ENCODE peak calls at places on chromosomes 6 and 20, in four cellular contexts. One of them, this sample, is unnamed. For H3K4me1, the result is how much of the 10 kb centered on the place peaks cover.

GRCh38 chr6:34468378-34468892 is 2.6 kb downstream of the PACSIN1 start:
- DNase-seq in GM23338: no peak
- DNase-seq in A549: no peak
- DNase-seq in hepatocyte: no peak
- DNase-seq in this sample: no peak

GRCh38 chr6:130937942-130938604 is 110.9 kb downstream of the SMLR1 start:
- DNase-seq in hepatocyte: no peak
- DNase-seq in A549: no peak
- DNase-seq in GM23338: no peak
- DNase-seq in this sample: no peak

GRCh38 chr6:68317366-68317765 is 317.7 kb upstream of the ADGRB3 start:
- DNase-seq in A549: no peak
- DNase-seq in hepatocyte: no peak
- DNase-seq in GM23338: no peak
- DNase-seq in this sample: no peak

GRCh38 chr20:58064411-58065010 is 163.9 kb downstream of the ANKRD60 start:
- DNase-seq in GM23338: no peak
- DNase-seq in hepatocyte: no peak
- DNase-seq in A549: no peak
- DNase-seq in this sample: no peak

GRCh38 chr20:59131541-59132285 is 31.9 kb upstream of the ZNF831 start:
- DNase-seq in GM23338: no peak
- DNase-seq in hepatocyte: no peak
- DNase-seq in A549: no peak
- DNase-seq in this sample: no peak

GRCh38 chr20:32663704-32664351 is 9.9 kb downstream of the C20orf203 start:
- DNase-seq in hepatocyte: no peak
- DNase-seq in GM23338: no peak
- DNase-seq in A549: no peak
- DNase-seq in this sample: no peak

GRCh38 chr6:109527989-109528388 is 45.0 kb upstream of the ZBTB24 start:
- DNase-seq in GM23338: peak
- DNase-seq in A549: peak
- DNase-seq in hepatocyte: no peak
- DNase-seq in this sample: no peak

GRCh38 chr20:50331469-50332251 is 141.0 kb downstream of the CEBPB start:
- DNase-seq in GM23338: no peak
- DNase-seq in A549: no peak
- DNase-seq in hepatocyte: no peak
- DNase-seq in this sample: no peak

GRCh38 chr20:33148040-33148439 is 19.9 kb upstream of the BPIFA2 start:
- DNase-seq in hepatocyte: no peak
- DNase-seq in A549: no peak
- DNase-seq in GM23338: no peak
- DNase-seq in this sample: no peak

GRCh38 chr6:111573118-111573883 is 32.4 kb downstream of the TRAF3IP2 start:
- DNase-seq in hepatocyte: peak
- DNase-seq in GM23338: no peak
- DNase-seq in A549: no peak
- DNase-seq in this sample: no peak

GRCh38 chr20:63843222-63843621 is 12.2 kb upstream of the ZBTB46 start:
- DNase-seq in GM23338: no peak
- DNase-seq in hepatocyte: no peak
- DNase-seq in A549: no peak
- DNase-seq in this sample: no peak

GRCh38 chr6:62283828-62284411 is 2.1 kb downstream of the KHDRBS2 start:
- DNase-seq in GM23338: peak
- DNase-seq in hepatocyte: peak
- DNase-seq in A549: peak
- DNase-seq in this sample: no peak

GRCh38 chr20:63416109-63416430 is 54.9 kb upstream of the CHRNA4 start:
- DNase-seq in GM23338: no peak
- DNase-seq in A549: no peak
- DNase-seq in hepatocyte: no peak
- DNase-seq in this sample: no peak

GRCh38 chr6:38239719-38240451 is 399.8 kb downstream of the BTBD9 start:
- DNase-seq in GM23338: no peak
- DNase-seq in hepatocyte: no peak
- DNase-seq in A549: no peak
- DNase-seq in this sample: no peak

GRCh38 chr20:43963872-43964791 is 49.5 kb downstream of the TOX2 start:
- DNase-seq in GM23338: no peak
- DNase-seq in hepatocyte: no peak
- DNase-seq in A549: no peak
- DNase-seq in this sample: no peak

GRCh38 chr20:63858393-63859165 is 2.7 kb upstream of the ABHD16B start:
- DNase-seq in hepatocyte: no peak
- DNase-seq in A549: no peak
- DNase-seq in GM23338: peak
- DNase-seq in this sample: no peak

GRCh38 chr20:61949714-61950630 is 115.7 kb downstream of the TAF4 start:
- DNase-seq in A549: no peak
- DNase-seq in hepatocyte: no peak
- DNase-seq in GM23338: no peak
- DNase-seq in this sample: no peak

GRCh38 chr6:71406871-71407860 is 118.6 kb downstream of the OGFRL1 start:
- DNase-seq in A549: no peak
- DNase-seq in GM23338: peak
- DNase-seq in hepatocyte: no peak
- DNase-seq in this sample: no peak

GRCh38 chr20:14785065-14785743 is 447.8 kb upstream of the FLRT3 start:
- DNase-seq in hepatocyte: no peak
- DNase-seq in GM23338: no peak
- DNase-seq in A549: no peak
- DNase-seq in this sample: no peak

GRCh38 chr6:37569999-37570776 is 70.5 kb upstream of the CCDC167 start:
- DNase-seq in hepatocyte: no peak
- DNase-seq in A549: no peak
- DNase-seq in GM23338: no peak
- DNase-seq in this sample: no peak

GRCh38 chr6:25866011-25866410 is 8.0 kb downstream of the SLC17A3 start:
- DNase-seq in A549: no peak
- DNase-seq in GM23338: no peak
- DNase-seq in hepatocyte: no peak
- DNase-seq in this sample: no peak

GRCh38 chr6:15945593-15946159 is 183.2 kb upstream of the MYLIP start:
- DNase-seq in hepatocyte: no peak
- DNase-seq in A549: no peak
- DNase-seq in GM23338: no peak
- DNase-seq in this sample: no peak

DNA sequence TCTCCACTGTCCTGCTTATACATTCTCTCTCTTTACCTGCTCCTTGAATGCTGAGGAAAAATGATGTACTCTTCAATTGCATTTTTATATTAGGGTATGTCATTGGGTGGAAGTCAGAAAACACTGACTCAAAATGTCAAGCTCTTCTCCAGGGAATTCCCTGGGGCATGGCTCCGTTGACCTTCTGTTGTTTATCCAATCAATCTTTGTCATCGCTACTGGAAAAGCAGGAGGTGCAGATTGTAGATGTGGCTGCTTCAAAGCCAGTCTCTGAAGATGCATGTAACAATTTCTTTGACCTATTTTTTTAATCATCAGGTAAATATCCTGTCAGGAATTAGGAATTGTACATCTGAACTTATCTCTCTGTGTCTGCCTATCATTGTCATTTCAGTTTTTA is 63.9 kb upstream of the TENT5A start:
- DNase-seq in GM23338: no peak
- DNase-seq in hepatocyte: no peak
- DNase-seq in A549: no peak
- DNase-seq in this sample: no peak
- H3K4me1 ChIP-seq in GM23338: under half
- H3K4me1 ChIP-seq in hepatocyte: under half
- H3K4me1 ChIP-seq in A549: under half
- H3K4me1 ChIP-seq in this sample: under half

GRCh38 chr6:33209856-33210255 is 1.6 kb downstream of the RING1 start:
- DNase-seq in GM23338: no peak
- DNase-seq in hepatocyte: no peak
- DNase-seq in A549: no peak
- DNase-seq in this sample: no peak

GRCh38 chr6:33207569-33208088 is 671 bp upstream of the RING1 start:
- DNase-seq in A549: no peak
- DNase-seq in hepatocyte: peak
- DNase-seq in GM23338: peak
- DNase-seq in this sample: no peak

GRCh38 chr6:33206027-33206863 is 1.8 kb downstream of the HSD17B8 start:
- DNase-seq in A549: no peak
- DNase-seq in GM23338: no peak
- DNase-seq in hepatocyte: no peak
- DNase-seq in this sample: no peak

GRCh38 chr6:33206864-33207568 is 1.3 kb upstream of the RING1 start:
- DNase-seq in A549: no peak
- DNase-seq in hepatocyte: peak
- DNase-seq in GM23338: peak
- DNase-seq in this sample: no peak

GRCh38 chr6:33208089-33208967 is at the start of gene RING1:
- DNase-seq in A549: peak
- DNase-seq in GM23338: peak
- DNase-seq in hepatocyte: peak
- DNase-seq in this sample: no peak
- H3K4me1 ChIP-seq in A549: under half
- H3K4me1 ChIP-seq in GM23338: under half
- H3K4me1 ChIP-seq in hepatocyte: under half
- H3K4me1 ChIP-seq in this sample: under half

DNA sequence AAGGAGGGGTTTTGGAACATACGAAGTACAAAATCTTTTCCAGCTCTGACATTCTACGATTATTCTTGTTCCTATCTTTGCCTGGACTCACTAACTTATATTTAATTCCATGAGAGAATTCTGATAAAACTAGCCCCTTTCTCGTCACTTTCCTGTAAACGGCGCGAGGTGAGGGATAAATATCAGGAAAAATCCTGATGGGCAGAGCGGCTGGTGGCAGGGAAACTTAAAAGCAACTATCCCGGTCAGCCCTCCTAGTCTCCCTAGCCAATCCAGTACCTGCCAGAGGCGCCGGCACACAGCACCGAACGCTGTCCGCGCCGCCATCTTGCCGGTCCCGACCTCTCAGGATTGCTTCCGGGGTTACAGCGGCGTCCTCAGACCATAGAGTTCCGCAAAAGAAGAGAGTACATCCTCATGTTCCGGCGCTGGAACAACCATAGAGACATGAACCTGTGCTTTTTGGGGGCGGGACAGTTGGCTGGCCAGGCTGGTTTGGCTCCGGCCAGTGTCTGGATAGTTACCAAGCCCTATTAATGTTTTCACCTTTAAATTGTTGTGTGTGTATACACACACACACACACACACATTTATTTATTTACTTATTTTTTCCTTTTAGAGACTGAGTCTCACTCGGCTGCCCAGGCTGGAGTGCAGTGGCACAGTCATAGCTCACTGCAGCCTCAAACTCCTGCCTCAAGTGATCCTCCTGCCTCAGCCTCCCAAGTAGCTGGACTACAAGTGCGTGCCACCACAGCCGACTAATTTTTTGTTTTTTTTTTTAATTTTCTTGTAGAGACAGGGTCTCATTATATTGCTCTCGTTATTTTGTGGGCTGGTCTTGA is at the start of gene MRPS10:
- DNase-seq in A549: peak
- DNase-seq in GM23338: peak
- DNase-seq in hepatocyte: peak
- DNase-seq in this sample: peak
- H3K4me1 ChIP-seq in A549: under half
- H3K4me1 ChIP-seq in GM23338: under half
- H3K4me1 ChIP-seq in hepatocyte: under half
- H3K4me1 ChIP-seq in this sample: under half

GRCh38 chr20:20005381-20005780 is 11.8 kb upstream of the NAA20 start:
- DNase-seq in hepatocyte: no peak
- DNase-seq in A549: no peak
- DNase-seq in GM23338: no peak
- DNase-seq in this sample: no peak
- H3K4me1 ChIP-seq in hepatocyte: under half
- H3K4me1 ChIP-seq in A549: under half
- H3K4me1 ChIP-seq in GM23338: under half
- H3K4me1 ChIP-seq in this sample: half or more

GRCh38 chr6:53918854-53919253 is 124.0 kb downstream of the LRRC1 start:
- DNase-seq in hepatocyte: no peak
- DNase-seq in GM23338: no peak
- DNase-seq in A549: no peak
- DNase-seq in this sample: no peak

GRCh38 chr6:53920881-53921280 is 126.1 kb downstream of the LRRC1 start:
- DNase-seq in hepatocyte: no peak
- DNase-seq in GM23338: no peak
- DNase-seq in A549: no peak
- DNase-seq in this sample: no peak

GRCh38 chr6:53917464-53917842 is 122.6 kb downstream of the LRRC1 start:
- DNase-seq in hepatocyte: no peak
- DNase-seq in GM23338: no peak
- DNase-seq in A549: no peak
- DNase-seq in this sample: no peak

GRCh38 chr6:53921639-53922038 is 126.8 kb downstream of the LRRC1 start:
- DNase-seq in A549: no peak
- DNase-seq in hepatocyte: no peak
- DNase-seq in GM23338: no peak
- DNase-seq in this sample: no peak

GRCh38 chr6:53919881-53920360 is 125.1 kb downstream of the LRRC1 start:
- DNase-seq in A549: no peak
- DNase-seq in hepatocyte: no peak
- DNase-seq in GM23338: no peak
- DNase-seq in this sample: no peak
- H3K4me1 ChIP-seq in A549: under half
- H3K4me1 ChIP-seq in hepatocyte: under half
- H3K4me1 ChIP-seq in GM23338: under half
- H3K4me1 ChIP-seq in this sample: under half